ENCODE peak calls at places on chromosomes 11 and 22, in seven cellular contexts. Y is kidney, O is pancreas, T is H1, S is BE2C, H is brain microvascular endothelial cell, C is cardiac fibroblast. W is an unnamed sample.

GRCh38 chr22:22983123-22983522 is 87.2 kb upstream of the GNAZ start:
- DNase-seq in O (no peak), C (no peak), S (no peak), T (no peak), Y (no peak), H (no peak), W (no peak)

GRCh38 chr11:92397356-92397755 is 172.7 kb downstream of the FAT3 start:
- DNase-seq in O (no peak), C (no peak), S (no peak), T (no peak), Y (no peak), H (no peak), W (no peak)

GRCh38 chr11:17954395-17955252 is 58.2 kb downstream of the SERGEF start:
- DNase-seq in T (no peak), C (no peak), Y (no peak), S (no peak), O (no peak), H (no peak), W (peak; percentile 14)

GRCh38 chr11:76642341-76642740 is 28.2 kb downstream of the LRRC32 start:
- DNase-seq in C (no peak), H (no peak), S (no peak), T (no peak), O (no peak), Y (no peak), W (no peak)

GRCh38 chr22:50071432-50072166 is 13.5 kb upstream of the TTLL8 start:
- DNase-seq in H (no peak), O (no peak), Y (peak; percentile 48), S (no peak), T (no peak), C (no peak), W (no peak)

GRCh38 chr11:1048375-1049070 is 12.0 kb upstream of the MUC6 start:
- DNase-seq in S (peak; percentile 6), C (no peak), Y (peak; percentile 54), T (no peak), O (peak; percentile 51), H (no peak), W (no peak)

GRCh38 chr22:37036655-37037377 is 14.7 kb upstream of the KCTD17 start:
- DNase-seq in S (no peak), C (no peak), Y (no peak), H (no peak), T (no peak), O (no peak), W (no peak)

GRCh38 chr11:128621491-128622136 is 34.3 kb upstream of the ETS1 start:
- DNase-seq in T (no peak), O (no peak), H (peak; percentile 98), Y (peak; percentile 73), S (no peak), C (peak; percentile 99), W (peak; percentile 100)

GRCh38 chr11:59894616-59895015 is 16.0 kb downstream of the OOSP3 start:
- DNase-seq in C (no peak), Y (no peak), T (no peak), S (no peak), O (no peak), H (no peak), W (no peak)

GRCh38 chr11:2677127-2677526 is 22.7 kb downstream of the KCNQ1OT1 start:
- DNase-seq in C (no peak), H (no peak), S (no peak), T (no peak), O (no peak), Y (no peak), W (no peak)

GRCh38 chr11:11659567-11660341 is 37.9 kb upstream of the GALNT18 start:
- DNase-seq in T (no peak), S (no peak), C (no peak), Y (no peak), H (no peak), O (no peak), W (no peak)

GRCh38 chr11:102085864-102086551 is 24.2 kb upstream of the YAP1 start:
- DNase-seq in O (no peak), Y (no peak), T (no peak), C (peak; percentile 39), S (no peak), H (peak; percentile 9), W (no peak)

GRCh38 chr22:44271010-44271500 is 41.7 kb downstream of the SHISAL1 start:
- DNase-seq in C (no peak), S (no peak), T (no peak), H (no peak), Y (no peak), O (peak; percentile 42), W (no peak)

GRCh38 chr22:43798492-43798891 is 13.6 kb downstream of the EFCAB6 start:
- DNase-seq in Y (no peak), H (no peak), O (no peak), T (no peak), S (no peak), C (no peak), W (no peak)

GRCh38 chr11:106961048-106961447 is 57.2 kb downstream of the GUCY1A2 start:
- DNase-seq in S (no peak), Y (no peak), H (no peak), O (no peak), T (no peak), C (peak; percentile 52), W (no peak)

GRCh38 chr11:69362315-69362714 is 68.4 kb downstream of the MYEOV start:
- DNase-seq in O (no peak), C (no peak), Y (no peak), S (no peak), H (no peak), T (no peak), W (no peak)

GRCh38 chr11:93903989-93904388 is 53.6 kb upstream of the VSTM5 start:
- DNase-seq in C (no peak), T (no peak), Y (no peak), H (no peak), O (no peak), S (no peak), W (no peak)

GRCh38 chr22:29512031-29512430 is 32.0 kb downstream of the NEFH start:
- DNase-seq in H (no peak), O (no peak), Y (no peak), S (no peak), T (no peak), C (no peak), W (no peak)

GRCh38 chr11:120564573-120565301 is 53.2 kb downstream of the GRIK4 start:
- DNase-seq in H (peak; percentile 67), Y (peak; percentile 84), C (peak; percentile 45), T (no peak), S (peak; percentile 81), O (peak; percentile 70), W (no peak)

GRCh38 chr11:84780689-84781293 is 846.4 kb downstream of the DLG2 start:
- DNase-seq in S (no peak), C (peak; percentile 51), O (no peak), Y (no peak), T (no peak), H (peak; percentile 2), W (peak; percentile 1)

GRCh38 chr11:99592241-99592640 is 571.5 kb downstream of the CNTN5 start:
- DNase-seq in O (no peak), T (no peak), H (peak; percentile 14), Y (no peak), S (no peak), C (peak; percentile 4), W (no peak)

GRCh38 chr11:29282088-29282487 is 734.7 kb downstream of the KCNA4 start:
- DNase-seq in C (peak; percentile 97), H (peak; percentile 97), Y (no peak), O (no peak), T (no peak), S (no peak), W (peak; percentile 90)

GRCh38 chr11:59053387-59053786 is 32.7 kb upstream of the GLYATL1B start:
- DNase-seq in Y (peak; percentile 72), O (peak; percentile 90), T (peak; percentile 25), H (peak; percentile 76), S (peak; percentile 55), C (peak; percentile 74), W (no peak)

GRCh38 chr11:33531743-33532181 is 168.9 kb downstream of the C11orf91 start:
- DNase-seq in O (no peak), Y (no peak), T (no peak), C (peak; percentile 69), H (peak; percentile 70), S (no peak), W (peak; percentile 95)

GRCh38 chr11:35662061-35662648 is 420 bp upstream of the TRIM44 start:
- DNase-seq in O (no peak), Y (no peak), H (no peak), C (no peak), S (no peak), T (no peak), W (no peak)

GRCh38 chr11:128174465-128175101 is 412.8 kb downstream of the ETS1 start:
- DNase-seq in Y (no peak), O (no peak), T (no peak), S (no peak), C (peak; percentile 78), H (peak; percentile 62), W (peak; percentile 58)

GRCh38 chr11:48150213-48150612 is 66.4 kb upstream of the OR4B1 start:
- DNase-seq in H (peak; percentile 22), S (no peak), O (no peak), Y (no peak), T (no peak), C (peak; percentile 91), W (peak; percentile 35)

GRCh38 chr11:126464796-126465195 is 109.3 kb downstream of the ST3GAL4 start:
- DNase-seq in Y (no peak), C (no peak), T (no peak), H (no peak), S (no peak), O (no peak), W (no peak)
- H3K4me3 ChIP-seq in Y (no peak overlapping the region), C (no peak overlapping the region), T (no peak overlapping the region), H (no peak overlapping the region), S (no peak overlapping the region), O (no peak overlapping the region), W (no peak overlapping the region)

GRCh38 chr22:39446239-39446721 is 10.5 kb upstream of the MGAT3 start:
- DNase-seq in S (no peak), T (no peak), C (no peak), O (no peak), H (no peak), Y (peak; percentile 54), W (no peak)
- H3K4me3 ChIP-seq in S (no peak overlapping the region), T (no peak overlapping the region), C (no peak overlapping the region), O (no peak overlapping the region), H (no peak overlapping the region), Y (no peak overlapping the region), W (no peak overlapping the region)

DNA sequence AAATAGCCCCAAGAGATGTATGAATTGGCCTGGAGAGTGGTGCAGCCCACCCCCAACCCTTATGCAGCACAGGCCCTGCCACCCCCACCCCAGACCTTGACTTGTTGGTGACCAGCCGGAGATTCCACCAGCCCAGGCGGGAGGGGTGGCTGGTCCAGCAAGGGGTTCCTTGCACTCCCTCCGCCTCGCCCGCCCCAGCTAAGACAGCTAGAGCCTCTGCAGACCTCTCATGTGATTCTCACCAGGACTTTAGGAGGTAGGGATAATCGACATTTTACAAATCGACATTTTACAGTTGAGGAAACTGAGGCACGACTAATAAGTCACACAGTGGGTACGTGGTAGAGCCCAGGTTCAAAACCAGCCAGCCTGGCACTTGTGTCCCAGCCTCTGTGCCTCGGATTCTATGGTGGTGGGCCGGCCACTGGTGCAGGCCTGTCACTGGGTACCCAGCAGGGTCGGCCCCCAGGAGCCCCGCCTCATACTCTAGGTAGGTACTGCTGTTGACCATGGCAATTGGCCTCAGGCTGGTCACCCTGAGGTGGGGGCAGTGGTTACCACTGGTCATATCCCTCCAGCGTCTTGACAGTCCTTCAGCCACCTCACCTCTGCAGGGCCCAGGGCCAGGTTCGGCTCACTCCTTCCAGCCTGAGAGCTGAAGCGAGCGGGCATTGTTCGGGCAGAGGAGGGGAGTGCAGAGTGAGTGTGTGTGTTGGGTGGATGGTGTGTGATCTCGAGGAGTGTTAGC is 35.0 kb upstream of the MYRF start:
- DNase-seq in Y (no peak), C (no peak), T (no peak), S (no peak), H (no peak), O (no peak), W (no peak)
- H3K4me3 ChIP-seq in Y (no peak overlapping the region), C (no peak overlapping the region), T (no peak overlapping the region), S (no peak overlapping the region), H (no peak overlapping the region), O (no peak overlapping the region), W (no peak overlapping the region)

GRCh38 chr11:125112235-125112604 is 794 bp upstream of the TMEM218 start:
- DNase-seq in C (no peak), O (no peak), T (no peak), Y (no peak), H (no peak), S (no peak), W (no peak)
- H3K4me3 ChIP-seq in C (peak overlapping the region; percentile 83), O (peak overlapping the region; percentile 78), T (peak overlapping the region; percentile 32), Y (peak overlapping the region; percentile 85), H (peak overlapping the region; percentile 43), S (peak overlapping the region; percentile 92), W (peak overlapping the region; percentile 88)